ENCODE peak calls at places on chromosomes 4 and X, in six cellular contexts. S is astrocyte, T is NCI-H748 treated with DMSO at 0.1 percent for 48 hours, O is sigmoid colon, G is C1 segment of cervical spinal cord, N is sciatic nerve. E is an unnamed sample.
A peak's percentile ranks its signal among the peaks of the same experiment; 100 is the strongest.

GRCh38 chr4:56927196-56927595 is 19.5 kb downstream of the REST start:
- DNase-seq in S (no peak), N (no peak), O (no peak), G (no peak), T (no peak), E (no peak)

GRCh38 chr4:158809611-158810486 is 41.0 kb downstream of the FNIP2 start:
- DNase-seq in T (peak; percentile 21), N (no peak), G (no peak), O (no peak), S (peak; percentile 100), E (peak; percentile 59)

GRCh38 chr4:126701756-126702155 is 931.0 kb upstream of the INTU start:
- DNase-seq in S (peak; percentile 87), T (no peak), O (no peak), G (no peak), N (no peak), E (no peak)

GRCh38 chrX:23937100-23937499 is 29.3 kb downstream of the CXorf58 start:
- DNase-seq in N (no peak), T (no peak), O (no peak), S (no peak), G (no peak), E (no peak)

GRCh38 chrX:16136080-16136479 is 12.7 kb downstream of the GRPR start:
- DNase-seq in G (no peak), S (no peak), O (no peak), N (no peak), T (no peak), E (no peak)

GRCh38 chrX:16114640-16115039 is 8.7 kb upstream of the GRPR start:
- DNase-seq in N (no peak), S (peak; percentile 75), T (no peak), O (no peak), G (no peak), E (peak; percentile 64)

GRCh38 chr4:113945906-113946305 is 33.5 kb downstream of the ARSJ start:
- DNase-seq in S (peak; percentile 76), O (no peak), G (no peak), N (no peak), T (no peak), E (peak; percentile 44)

GRCh38 chrX:20159811-20160385 is 18.3 kb upstream of the EIF1AX start:
- DNase-seq in G (no peak), T (no peak), O (no peak), N (no peak), S (no peak), E (no peak)

GRCh38 chr4:62263454-62263853 is 1063.3 kb downstream of the ADGRL3 start:
- DNase-seq in S (no peak), G (no peak), T (no peak), N (no peak), O (no peak), E (no peak)

GRCh38 chr4:130395871-130396270 is 1299.9 kb downstream of the C4orf33 start:
- DNase-seq in G (no peak), O (no peak), T (no peak), N (no peak), S (peak; percentile 66), E (peak; percentile 42)

GRCh38 chr4:42397635-42398447 is 553 bp downstream of the SHISA3 start:
- DNase-seq in N (no peak), T (no peak), S (peak; percentile 17), O (no peak), G (no peak), E (no peak)

GRCh38 chr4:16627999-16628398 is 270.4 kb downstream of the LDB2 start:
- DNase-seq in S (peak; percentile 96), T (no peak), N (no peak), G (no peak), O (no peak), E (no peak)

GRCh38 chr4:10161840-10162239 is 45.2 kb upstream of the WDR1 start:
- DNase-seq in S (no peak), O (no peak), N (no peak), T (no peak), G (no peak), E (no peak)

GRCh38 chr4:3679851-3680311 is 86.3 kb upstream of the ADRA2C start:
- DNase-seq in O (peak; percentile 54), S (no peak), G (no peak), N (no peak), T (no peak), E (no peak)

GRCh38 chr4:15241946-15242345 is 185.9 kb upstream of the C1QTNF7 start:
- DNase-seq in T (no peak), G (no peak), O (no peak), S (no peak), N (no peak), E (no peak)

GRCh38 chr4:7068883-7069282 is 1.0 kb upstream of the GRPEL1 start:
- DNase-seq in N (peak; percentile 59), T (no peak), S (no peak), O (peak; percentile 56), G (no peak), E (no peak)

GRCh38 chr4:52126946-52127345 is 75.8 kb downstream of the SPATA18 start:
- DNase-seq in N (no peak), T (no peak), S (no peak), O (no peak), G (no peak), E (peak; percentile 15)

GRCh38 chr4:41400296-41400695 is 137.7 kb upstream of the LIMCH1 start:
- DNase-seq in N (no peak), G (no peak), O (no peak), T (no peak), S (peak; percentile 39), E (no peak)